ENCODE peak calls at places on chromosomes 11 and 22, in nine cellular contexts. N is adrenal gland, D is right lobe of liver, S is Peyer's patch, I is K562, Y is GM12892, K is heart left ventricle, C is ovary, Q is transverse colon. V is an unnamed sample.
A peak's percentile ranks its signal among the peaks of the same experiment; 100 is the strongest.

GRCh38 chr11:44424841-44425240 is 114.9 kb upstream of the ALX4 start:
- DNase-seq in N (no peak), D (no peak), S (no peak), I (no peak), Y (no peak), K (no peak), C (no peak), Q (no peak), V (no peak)

GRCh38 chr22:43789452-43789851 is 22.7 kb downstream of the EFCAB6 start:
- DNase-seq in N (peak; percentile 38), D (no peak), S (no peak), I (no peak), Y (no peak), K (peak; percentile 58), C (peak; percentile 46), Q (peak; percentile 29), V (no peak)

GRCh38 chr11:133072858-133073582 is 459.3 kb downstream of the OPCML start:
- DNase-seq in N (no peak), D (no peak), S (no peak), I (no peak), Y (no peak), K (no peak), C (no peak), Q (no peak), V (no peak)

GRCh38 chr22:26563022-26563421 is 26.9 kb downstream of the TPST2 start:
- DNase-seq in N (no peak), D (no peak), S (no peak), I (no peak), Y (no peak), K (no peak), C (no peak), Q (no peak), V (no peak)

GRCh38 chr11:44427432-44427831 is 117.5 kb upstream of the ALX4 start:
- DNase-seq in N (no peak), D (no peak), S (no peak), I (peak; percentile 69), Y (no peak), K (no peak), C (no peak), Q (no peak), V (no peak)

GRCh38 chr22:19549428-19549827 is 25.2 kb upstream of the CLDN5 start:
- DNase-seq in N (no peak), D (no peak), S (no peak), I (no peak), Y (no peak), K (no peak), C (no peak), Q (no peak), V (no peak)

GRCh38 chr11:108025387-108026080 is 16.8 kb downstream of the CUL5 start:
- DNase-seq in N (no peak), D (no peak), S (no peak), I (no peak), Y (peak; percentile 27), K (no peak), C (no peak), Q (no peak), V (no peak)

GRCh38 chr11:3199537-3200295 is 18.9 kb downstream of the MRGPRG start:
- DNase-seq in N (no peak), D (peak; percentile 29), S (peak; percentile 18), I (no peak), Y (no peak), K (no peak), C (peak; percentile 6), Q (no peak), V (no peak)

GRCh38 chr11:113305440-113306336 is 8.7 kb upstream of the TTC12 start:
- DNase-seq in N (peak; percentile 83), D (peak; percentile 85), S (peak; percentile 83), I (peak; percentile 58), Y (peak; percentile 43), K (peak; percentile 65), C (peak; percentile 81), Q (peak; percentile 77), V (peak; percentile 91)

DNA sequence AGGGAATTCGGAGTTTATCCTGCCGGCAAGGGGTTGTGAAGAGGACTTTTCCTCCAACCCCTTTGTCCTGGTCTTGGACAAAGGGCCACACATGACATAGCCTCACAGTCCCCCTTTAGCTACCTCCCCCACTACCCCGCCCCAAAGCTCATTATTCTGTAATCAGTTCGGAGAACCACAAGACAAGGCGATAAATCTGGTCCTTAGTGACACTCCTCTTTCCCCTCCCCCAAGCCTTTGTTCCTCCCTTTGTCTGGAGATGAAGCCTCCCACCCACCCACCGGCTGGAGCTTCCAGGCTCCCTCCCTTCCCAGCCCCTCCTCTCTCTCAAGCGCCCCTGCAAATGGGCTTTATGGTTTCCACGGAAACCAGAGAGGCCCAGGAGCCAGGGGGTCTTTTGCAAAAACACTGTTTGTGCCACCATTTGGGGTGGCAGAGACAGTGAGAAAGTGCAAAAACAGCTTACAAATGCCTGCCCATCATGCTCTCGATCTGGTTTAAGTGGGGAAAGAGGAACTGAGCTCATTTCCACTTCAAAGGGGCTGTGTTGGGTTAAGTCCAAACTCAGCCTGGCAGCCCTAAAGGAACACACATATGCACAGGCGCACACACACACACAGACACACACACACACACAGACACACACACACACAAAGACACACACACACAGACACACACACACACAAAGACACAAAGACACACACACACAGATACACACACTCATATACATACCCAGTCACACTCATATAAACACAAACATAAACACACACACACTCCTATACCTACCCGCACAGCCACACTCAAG is 23.6 kb downstream of the APLNR start:
- DNase-seq in N (no peak), D (no peak), S (no peak), I (peak; percentile 20), Y (no peak), K (no peak), C (no peak), Q (no peak), V (no peak)
- TF ChIP-seq POLR2A in N (no peak), D (no peak), S (no peak), I (no peak), Y (no peak), K (no peak), C (no peak), Q (no peak), V (no peak)

GRCh38 chr22:46074771-46075551 is 75.4 kb upstream of the PPARA start:
- DNase-seq in N (no peak), D (peak; percentile 53), S (peak; percentile 58), I (no peak), Y (no peak), K (no peak), C (peak; percentile 30), Q (peak; percentile 35), V (peak; percentile 71)

GRCh38 chr22:46072030-46072881 is 78.1 kb upstream of the PPARA start:
- DNase-seq in N (no peak), D (peak; percentile 89), S (peak; percentile 92), I (no peak), Y (peak; percentile 51), K (peak; percentile 76), C (peak; percentile 66), Q (peak; percentile 84), V (peak; percentile 90)

GRCh38 chr22:46072981-46073682 is 77.2 kb upstream of the PPARA start:
- DNase-seq in N (no peak), D (no peak), S (peak; percentile 39), I (no peak), Y (no peak), K (no peak), C (peak; percentile 14), Q (peak; percentile 7), V (peak; percentile 39)

GRCh38 chr22:46075764-46076531 is 74.4 kb upstream of the PPARA start:
- DNase-seq in N (no peak), D (peak; percentile 35), S (peak; percentile 50), I (no peak), Y (no peak), K (no peak), C (peak; percentile 36), Q (peak; percentile 8), V (peak; percentile 66)

DNA sequence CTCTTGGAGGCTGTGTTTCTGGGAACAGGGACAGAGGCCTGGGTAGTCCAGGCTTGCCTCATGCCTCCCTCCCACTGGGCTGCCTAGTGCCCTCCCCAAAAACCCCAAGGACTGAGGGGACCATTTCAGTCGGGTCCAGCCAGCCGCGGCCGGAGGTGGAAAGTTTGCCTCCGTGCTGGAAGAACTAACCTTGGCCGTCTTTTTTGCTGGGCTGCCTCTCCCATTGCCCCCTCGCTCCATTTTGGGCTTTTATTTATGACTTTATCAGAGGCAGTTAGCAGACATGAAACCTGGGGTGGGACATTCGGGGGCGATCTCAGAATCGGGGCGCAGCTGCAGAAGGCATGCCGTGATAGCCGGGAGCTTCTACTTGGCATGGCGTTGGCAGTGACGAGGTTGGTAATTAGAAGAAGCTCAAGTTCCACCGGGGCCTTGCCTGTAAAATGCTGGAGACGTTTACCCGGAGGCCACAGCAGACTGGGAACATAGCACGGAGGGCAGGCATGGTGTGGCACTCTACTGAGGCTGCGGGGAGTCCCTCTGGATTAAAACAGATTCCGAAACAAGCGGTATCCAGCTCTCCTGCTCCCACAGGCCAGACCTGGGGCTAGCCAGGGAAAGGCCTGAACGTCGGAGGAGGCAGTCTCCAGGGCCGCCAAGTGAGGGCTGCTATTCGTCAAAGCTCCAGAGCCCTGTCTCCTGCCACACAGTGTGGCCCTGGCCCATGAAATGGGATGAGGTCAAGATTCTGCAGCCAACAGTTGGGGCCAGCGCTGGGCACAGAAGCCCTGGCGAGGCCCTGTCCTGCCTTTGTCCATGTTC is 76.4 kb upstream of the PPARA start:
- DNase-seq in N (no peak), D (peak; percentile 59), S (peak; percentile 73), I (no peak), Y (no peak), K (peak; percentile 64), C (peak; percentile 43), Q (peak; percentile 50), V (peak; percentile 75)
- TF ChIP-seq POLR2A in N (peak; percentile 18), D (no peak), S (peak; percentile 52), I (no peak), Y (no peak), K (no peak), C (no peak), Q (peak; percentile 57), V (no peak)

DNA sequence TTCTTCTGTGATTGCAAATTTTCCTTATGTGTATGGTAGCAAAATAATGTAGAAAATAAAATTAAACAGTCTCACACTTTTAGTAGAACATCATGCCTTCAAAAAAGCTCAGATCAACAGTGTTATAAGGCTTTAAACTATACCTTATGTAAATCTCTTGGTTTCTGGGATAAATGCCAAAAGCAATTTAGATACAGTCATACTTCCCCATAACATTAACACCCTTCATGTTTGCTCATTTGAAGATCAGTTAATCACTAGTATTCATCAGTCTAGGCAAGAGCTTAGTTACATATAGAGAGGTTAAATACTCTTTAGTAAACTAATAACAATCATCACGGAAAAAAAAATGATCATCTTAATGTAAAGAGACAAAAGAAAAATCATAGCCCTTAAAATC is 421.8 kb upstream of the ANO3 start:
- DNase-seq in N (no peak), D (no peak), S (no peak), I (no peak), Y (no peak), K (no peak), C (no peak), Q (no peak), V (no peak)
- TF ChIP-seq POLR2A in N (no peak), D (no peak), S (no peak), I (no peak), Y (no peak), K (no peak), C (no peak), Q (no peak), V (no peak)

DNA sequence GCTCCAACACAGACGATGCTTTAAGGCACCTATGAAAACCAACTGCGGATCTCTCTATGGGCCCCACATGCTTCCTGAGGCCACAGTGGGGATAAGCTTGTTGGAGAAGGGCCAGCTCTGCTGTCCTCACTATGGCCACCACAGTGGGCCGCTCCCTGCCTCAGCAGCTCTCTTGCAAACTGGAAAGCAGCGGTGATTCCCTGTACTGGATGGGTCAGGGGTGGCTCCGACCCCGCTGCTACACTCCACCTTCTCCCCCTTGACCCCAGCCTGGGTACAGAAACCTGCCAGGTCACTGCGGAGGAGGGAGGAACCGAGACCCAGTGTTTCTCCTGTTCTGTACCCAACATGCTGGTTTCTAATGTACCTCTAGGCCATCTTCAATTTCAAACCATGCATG is 403.9 kb downstream of the CTTN start:
- DNase-seq in N (no peak), D (no peak), S (no peak), I (no peak), Y (no peak), K (no peak), C (no peak), Q (no peak), V (peak; percentile 41)
- TF ChIP-seq POLR2A in N (no peak), D (no peak), S (no peak), I (no peak), Y (no peak), K (no peak), C (no peak), Q (no peak), V (no peak)